ENCODE peak calls at places on chromosomes 5 and 9, in four cellular contexts. One of them, this sample, is unnamed.

GRCh38 chr5:13625616-13626198 is 318.8 kb downstream of the DNAH5 start:
- DNase-seq in SW 1271: no peak
- DNase-seq in substantia nigra: no peak
- DNase-seq in naive thymus-derived CD8-positive, alpha-beta T cell: no peak
- DNase-seq in this sample: no peak

GRCh38 chr9:784202-784601 is 57.3 kb upstream of the DMRT1 start:
- DNase-seq in SW 1271: no peak
- DNase-seq in substantia nigra: no peak
- DNase-seq in naive thymus-derived CD8-positive, alpha-beta T cell: no peak
- DNase-seq in this sample: no peak

GRCh38 chr9:121620777-121621437 is 30.5 kb upstream of the DAB2IP start:
- DNase-seq in SW 1271: no peak
- DNase-seq in substantia nigra: no peak
- DNase-seq in naive thymus-derived CD8-positive, alpha-beta T cell: no peak
- DNase-seq in this sample: no peak

GRCh38 chr9:99264070-99264469 is 42.0 kb downstream of the SEC61B start:
- DNase-seq in SW 1271: no peak
- DNase-seq in substantia nigra: no peak
- DNase-seq in naive thymus-derived CD8-positive, alpha-beta T cell: no peak
- DNase-seq in this sample: no peak

GRCh38 chr5:54663876-54664275 is 146.3 kb downstream of the SNX18 start:
- DNase-seq in SW 1271: no peak
- DNase-seq in substantia nigra: peak
- DNase-seq in naive thymus-derived CD8-positive, alpha-beta T cell: no peak
- DNase-seq in this sample: peak

GRCh38 chr9:9942764-9943424 is 669.9 kb downstream of the PTPRD start:
- DNase-seq in SW 1271: no peak
- DNase-seq in substantia nigra: peak
- DNase-seq in naive thymus-derived CD8-positive, alpha-beta T cell: peak
- DNase-seq in this sample: no peak

GRCh38 chr9:135500071-135500524 is 384 bp upstream of the MRPS2 start:
- DNase-seq in SW 1271: no peak
- DNase-seq in substantia nigra: no peak
- DNase-seq in naive thymus-derived CD8-positive, alpha-beta T cell: no peak
- DNase-seq in this sample: peak

GRCh38 chr5:115626444-115626823 is 598 bp upstream of the TMED7 start:
- DNase-seq in SW 1271: no peak
- DNase-seq in substantia nigra: no peak
- DNase-seq in naive thymus-derived CD8-positive, alpha-beta T cell: no peak
- DNase-seq in this sample: no peak

GRCh38 chr9:4435197-4435596 is 55.1 kb upstream of the SLC1A1 start:
- DNase-seq in SW 1271: no peak
- DNase-seq in substantia nigra: no peak
- DNase-seq in naive thymus-derived CD8-positive, alpha-beta T cell: no peak
- DNase-seq in this sample: no peak

GRCh38 chr5:56112526-56113121 is 117.9 kb upstream of the IL6ST start:
- DNase-seq in SW 1271: peak
- DNase-seq in substantia nigra: no peak
- DNase-seq in naive thymus-derived CD8-positive, alpha-beta T cell: no peak
- DNase-seq in this sample: no peak

GRCh38 chr5:6274846-6275543 is 103.4 kb downstream of the MED10 start:
- DNase-seq in SW 1271: no peak
- DNase-seq in substantia nigra: no peak
- DNase-seq in naive thymus-derived CD8-positive, alpha-beta T cell: no peak
- DNase-seq in this sample: no peak

GRCh38 chr9:36832232-36832795 is 201.8 kb downstream of the PAX5 start:
- DNase-seq in SW 1271: no peak
- DNase-seq in substantia nigra: no peak
- DNase-seq in naive thymus-derived CD8-positive, alpha-beta T cell: no peak
- DNase-seq in this sample: no peak

GRCh38 chr9:94697972-94698581 is 28.4 kb upstream of the AOPEP start:
- DNase-seq in SW 1271: no peak
- DNase-seq in substantia nigra: no peak
- DNase-seq in naive thymus-derived CD8-positive, alpha-beta T cell: no peak
- DNase-seq in this sample: peak

GRCh38 chr5:29150840-29151239 is 2042.6 kb upstream of the CDH6 start:
- DNase-seq in SW 1271: no peak
- DNase-seq in substantia nigra: no peak
- DNase-seq in naive thymus-derived CD8-positive, alpha-beta T cell: no peak
- DNase-seq in this sample: no peak

GRCh38 chr5:136020383-136021015 is 8.3 kb upstream of the TGFBI start:
- DNase-seq in SW 1271: no peak
- DNase-seq in substantia nigra: no peak
- DNase-seq in naive thymus-derived CD8-positive, alpha-beta T cell: no peak
- DNase-seq in this sample: peak

GRCh38 chr9:6645153-6646027 is at the start of gene GLDC:
- DNase-seq in SW 1271: peak
- DNase-seq in substantia nigra: peak
- DNase-seq in naive thymus-derived CD8-positive, alpha-beta T cell: peak
- DNase-seq in this sample: no peak

GRCh38 chr9:93206576-93207155 is 22.7 kb downstream of the WNK2 start:
- DNase-seq in SW 1271: no peak
- DNase-seq in substantia nigra: no peak
- DNase-seq in naive thymus-derived CD8-positive, alpha-beta T cell: no peak
- DNase-seq in this sample: no peak

GRCh38 chr9:105554042-105554441 is 3.9 kb upstream of the FKTN start:
- DNase-seq in SW 1271: no peak
- DNase-seq in substantia nigra: no peak
- DNase-seq in naive thymus-derived CD8-positive, alpha-beta T cell: no peak
- DNase-seq in this sample: no peak

GRCh38 chr9:91001146-91001611 is 199.6 kb downstream of the SYK start:
- DNase-seq in SW 1271: no peak
- DNase-seq in substantia nigra: no peak
- DNase-seq in naive thymus-derived CD8-positive, alpha-beta T cell: no peak
- DNase-seq in this sample: no peak

GRCh38 chr5:61332369-61332745 is 299 bp downstream of the ZSWIM6 start:
- DNase-seq in SW 1271: no peak
- DNase-seq in substantia nigra: peak
- DNase-seq in naive thymus-derived CD8-positive, alpha-beta T cell: no peak
- DNase-seq in this sample: no peak

GRCh38 chr5:10828241-10828640 is 67.2 kb upstream of the DAP start:
- DNase-seq in SW 1271: no peak
- DNase-seq in substantia nigra: no peak
- DNase-seq in naive thymus-derived CD8-positive, alpha-beta T cell: no peak
- DNase-seq in this sample: no peak

GRCh38 chr5:73451218-73452130 is 2.9 kb upstream of the FOXD1 start:
- DNase-seq in SW 1271: no peak
- DNase-seq in substantia nigra: peak
- DNase-seq in naive thymus-derived CD8-positive, alpha-beta T cell: peak
- DNase-seq in this sample: peak

GRCh38 chr9:76082062-76082461 is 191.6 kb downstream of the PCSK5 start:
- DNase-seq in SW 1271: no peak
- DNase-seq in substantia nigra: no peak
- DNase-seq in naive thymus-derived CD8-positive, alpha-beta T cell: no peak
- DNase-seq in this sample: no peak

GRCh38 chr5:117690603-117691002 is 1116.0 kb upstream of the SEMA6A start:
- DNase-seq in SW 1271: no peak
- DNase-seq in substantia nigra: no peak
- DNase-seq in naive thymus-derived CD8-positive, alpha-beta T cell: no peak
- DNase-seq in this sample: no peak

GRCh38 chr9:136526625-136527066 is 19.2 kb downstream of the NOTCH1 start:
- DNase-seq in SW 1271: no peak
- DNase-seq in substantia nigra: peak
- DNase-seq in naive thymus-derived CD8-positive, alpha-beta T cell: no peak
- DNase-seq in this sample: no peak

GRCh38 chr5:134649163-134649916 is 755 bp downstream of the SEC24A start:
- DNase-seq in SW 1271: no peak
- DNase-seq in substantia nigra: no peak
- DNase-seq in naive thymus-derived CD8-positive, alpha-beta T cell: no peak
- DNase-seq in this sample: no peak

This sample was measured in SJSA1.